ENCODE peak calls at places on chromosomes 13 and 19, in ten cellular contexts. One of them, this sample, is unnamed.
A peak's percentile ranks its signal among the peaks of the same experiment; 100 is the strongest.

GRCh38 chr13:33628662-33629061 is 189.3 kb upstream of the RFC3 start:
- DNase-seq in A549: no peak
- DNase-seq in amniotic stem cell: no peak
- DNase-seq in GM12891: no peak
- DNase-seq in fibroblast of lung: no peak
- DNase-seq in Calu3: no peak
- DNase-seq in NCI-H2171 treated with DMSO at 0.1 percent for 48 hours: peak; percentile 13
- DNase-seq in NB4: no peak
- DNase-seq in HCT116: no peak
- DNase-seq in mucosa of descending colon: no peak
- DNase-seq in this sample: no peak

GRCh38 chr19:39070888-39071287 is 13.3 kb upstream of the ACP7 start:
- DNase-seq in amniotic stem cell: no peak
- DNase-seq in mucosa of descending colon: no peak
- DNase-seq in NB4: no peak
- DNase-seq in HCT116: no peak
- DNase-seq in Calu3: no peak
- DNase-seq in GM12891: no peak
- DNase-seq in NCI-H2171 treated with DMSO at 0.1 percent for 48 hours: no peak
- DNase-seq in fibroblast of lung: peak; percentile 18
- DNase-seq in A549: no peak
- DNase-seq in this sample: peak; percentile 20

GRCh38 chr13:114100446-114101320 is 31.7 kb downstream of the RASA3 start:
- DNase-seq in Calu3: no peak
- DNase-seq in fibroblast of lung: peak; percentile 21
- DNase-seq in A549: no peak
- DNase-seq in NCI-H2171 treated with DMSO at 0.1 percent for 48 hours: no peak
- DNase-seq in amniotic stem cell: no peak
- DNase-seq in mucosa of descending colon: peak; percentile 48
- DNase-seq in NB4: no peak
- DNase-seq in GM12891: peak; percentile 66
- DNase-seq in HCT116: no peak
- DNase-seq in this sample: no peak

GRCh38 chr19:575527-576506 is 3.4 kb downstream of the BSG start:
- DNase-seq in A549: no peak
- DNase-seq in GM12891: no peak
- DNase-seq in HCT116: no peak
- DNase-seq in Calu3: no peak
- DNase-seq in NCI-H2171 treated with DMSO at 0.1 percent for 48 hours: no peak
- DNase-seq in fibroblast of lung: peak; percentile 68
- DNase-seq in NB4: peak; percentile 29
- DNase-seq in amniotic stem cell: no peak
- DNase-seq in mucosa of descending colon: no peak
- DNase-seq in this sample: no peak

GRCh38 chr13:86383561-86383960 is 584.3 kb upstream of the SLITRK6 start:
- DNase-seq in A549: no peak
- DNase-seq in Calu3: no peak
- DNase-seq in fibroblast of lung: no peak
- DNase-seq in amniotic stem cell: no peak
- DNase-seq in NCI-H2171 treated with DMSO at 0.1 percent for 48 hours: no peak
- DNase-seq in mucosa of descending colon: no peak
- DNase-seq in HCT116: no peak
- DNase-seq in NB4: no peak
- DNase-seq in GM12891: no peak
- DNase-seq in this sample: no peak

GRCh38 chr13:98207411-98207810 is 30.3 kb upstream of the RNF113B start:
- DNase-seq in NCI-H2171 treated with DMSO at 0.1 percent for 48 hours: no peak
- DNase-seq in mucosa of descending colon: no peak
- DNase-seq in GM12891: no peak
- DNase-seq in amniotic stem cell: no peak
- DNase-seq in A549: no peak
- DNase-seq in HCT116: no peak
- DNase-seq in fibroblast of lung: peak; percentile 70
- DNase-seq in NB4: no peak
- DNase-seq in Calu3: peak; percentile 7
- DNase-seq in this sample: no peak

GRCh38 chr13:21134475-21134874 is 41.9 kb downstream of the SKA3 start:
- DNase-seq in Calu3: no peak
- DNase-seq in amniotic stem cell: no peak
- DNase-seq in GM12891: no peak
- DNase-seq in HCT116: no peak
- DNase-seq in mucosa of descending colon: no peak
- DNase-seq in fibroblast of lung: no peak
- DNase-seq in A549: no peak
- DNase-seq in NB4: no peak
- DNase-seq in NCI-H2171 treated with DMSO at 0.1 percent for 48 hours: no peak
- DNase-seq in this sample: no peak

GRCh38 chr13:93409001-93409400 is 182.4 kb downstream of the GPC6 start:
- DNase-seq in mucosa of descending colon: no peak
- DNase-seq in NCI-H2171 treated with DMSO at 0.1 percent for 48 hours: no peak
- DNase-seq in Calu3: no peak
- DNase-seq in A549: no peak
- DNase-seq in GM12891: no peak
- DNase-seq in HCT116: no peak
- DNase-seq in amniotic stem cell: no peak
- DNase-seq in NB4: no peak
- DNase-seq in fibroblast of lung: peak; percentile 47
- DNase-seq in this sample: no peak

GRCh38 chr19:7897289-7897688 is 6.4 kb upstream of the MAP2K7 start:
- DNase-seq in amniotic stem cell: no peak
- DNase-seq in GM12891: no peak
- DNase-seq in Calu3: no peak
- DNase-seq in mucosa of descending colon: no peak
- DNase-seq in fibroblast of lung: no peak
- DNase-seq in NB4: peak; percentile 54
- DNase-seq in A549: no peak
- DNase-seq in NCI-H2171 treated with DMSO at 0.1 percent for 48 hours: no peak
- DNase-seq in HCT116: no peak
- DNase-seq in this sample: no peak

GRCh38 chr13:44904982-44905381 is 84.3 kb downstream of the NUFIP1 start:
- DNase-seq in GM12891: no peak
- DNase-seq in Calu3: no peak
- DNase-seq in NB4: no peak
- DNase-seq in HCT116: no peak
- DNase-seq in amniotic stem cell: peak; percentile 62
- DNase-seq in NCI-H2171 treated with DMSO at 0.1 percent for 48 hours: no peak
- DNase-seq in mucosa of descending colon: peak; percentile 51
- DNase-seq in fibroblast of lung: peak; percentile 98
- DNase-seq in A549: peak; percentile 32
- DNase-seq in this sample: no peak

GRCh38 chr13:41520699-41521630 is 63.6 kb downstream of the RGCC start:
- DNase-seq in NCI-H2171 treated with DMSO at 0.1 percent for 48 hours: no peak
- DNase-seq in mucosa of descending colon: no peak
- DNase-seq in HCT116: no peak
- DNase-seq in fibroblast of lung: peak; percentile 19
- DNase-seq in NB4: peak; percentile 27
- DNase-seq in GM12891: no peak
- DNase-seq in Calu3: no peak
- DNase-seq in A549: no peak
- DNase-seq in amniotic stem cell: no peak
- DNase-seq in this sample: no peak

GRCh38 chr13:69101841-69102240 is 1005.8 kb upstream of the ATXN8OS start:
- DNase-seq in fibroblast of lung: no peak
- DNase-seq in mucosa of descending colon: no peak
- DNase-seq in amniotic stem cell: no peak
- DNase-seq in NB4: no peak
- DNase-seq in GM12891: no peak
- DNase-seq in NCI-H2171 treated with DMSO at 0.1 percent for 48 hours: no peak
- DNase-seq in A549: no peak
- DNase-seq in Calu3: no peak
- DNase-seq in HCT116: no peak
- DNase-seq in this sample: no peak

GRCh38 chr13:55229906-55230569 is 1910.7 kb upstream of the PRR20A start:
- DNase-seq in mucosa of descending colon: no peak
- DNase-seq in amniotic stem cell: no peak
- DNase-seq in HCT116: no peak
- DNase-seq in GM12891: no peak
- DNase-seq in Calu3: no peak
- DNase-seq in A549: no peak
- DNase-seq in NB4: no peak
- DNase-seq in NCI-H2171 treated with DMSO at 0.1 percent for 48 hours: no peak
- DNase-seq in fibroblast of lung: no peak
- DNase-seq in this sample: no peak

GRCh38 chr19:39084732-39085080 is 538 bp downstream of the ACP7 start:
- DNase-seq in Calu3: no peak
- DNase-seq in HCT116: no peak
- DNase-seq in mucosa of descending colon: no peak
- DNase-seq in A549: no peak
- DNase-seq in fibroblast of lung: no peak
- DNase-seq in NB4: no peak
- DNase-seq in amniotic stem cell: no peak
- DNase-seq in GM12891: no peak
- DNase-seq in NCI-H2171 treated with DMSO at 0.1 percent for 48 hours: no peak
- DNase-seq in this sample: no peak

GRCh38 chr13:26973946-26974345 is 197.7 kb downstream of the USP12 start:
- DNase-seq in A549: no peak
- DNase-seq in NB4: no peak
- DNase-seq in mucosa of descending colon: no peak
- DNase-seq in HCT116: no peak
- DNase-seq in Calu3: no peak
- DNase-seq in GM12891: no peak
- DNase-seq in amniotic stem cell: no peak
- DNase-seq in fibroblast of lung: no peak
- DNase-seq in NCI-H2171 treated with DMSO at 0.1 percent for 48 hours: no peak
- DNase-seq in this sample: no peak

GRCh38 chr19:45179063-45179847 is 671 bp downstream of the BLOC1S3 start:
- DNase-seq in mucosa of descending colon: peak; percentile 73
- DNase-seq in amniotic stem cell: no peak
- DNase-seq in fibroblast of lung: peak; percentile 45
- DNase-seq in GM12891: no peak
- DNase-seq in HCT116: no peak
- DNase-seq in NCI-H2171 treated with DMSO at 0.1 percent for 48 hours: no peak
- DNase-seq in A549: no peak
- DNase-seq in NB4: peak; percentile 41
- DNase-seq in Calu3: peak; percentile 66
- DNase-seq in this sample: no peak

GRCh38 chr13:52377898-52378297 is 28.1 kb downstream of the THSD1 start:
- DNase-seq in amniotic stem cell: no peak
- DNase-seq in GM12891: no peak
- DNase-seq in mucosa of descending colon: no peak
- DNase-seq in HCT116: no peak
- DNase-seq in Calu3: no peak
- DNase-seq in A549: no peak
- DNase-seq in NB4: no peak
- DNase-seq in fibroblast of lung: no peak
- DNase-seq in NCI-H2171 treated with DMSO at 0.1 percent for 48 hours: no peak
- DNase-seq in this sample: no peak

GRCh38 chr19:41310031-41310831 is at the start of gene CCDC97:
- DNase-seq in NCI-H2171 treated with DMSO at 0.1 percent for 48 hours: peak; percentile 93
- DNase-seq in A549: peak; percentile 99
- DNase-seq in GM12891: peak; percentile 91
- DNase-seq in HCT116: peak; percentile 75
- DNase-seq in fibroblast of lung: peak; percentile 83
- DNase-seq in NB4: peak; percentile 81
- DNase-seq in Calu3: peak; percentile 90
- DNase-seq in mucosa of descending colon: peak; percentile 92
- DNase-seq in amniotic stem cell: peak; percentile 40
- DNase-seq in this sample: no peak

GRCh38 chr19:10112037-10112751 is 701 bp downstream of the P2RY11 start:
- DNase-seq in HCT116: no peak
- DNase-seq in GM12891: no peak
- DNase-seq in fibroblast of lung: no peak
- DNase-seq in mucosa of descending colon: peak; percentile 57
- DNase-seq in amniotic stem cell: no peak
- DNase-seq in NB4: peak; percentile 94
- DNase-seq in NCI-H2171 treated with DMSO at 0.1 percent for 48 hours: peak; percentile 9
- DNase-seq in A549: no peak
- DNase-seq in Calu3: no peak
- DNase-seq in this sample: no peak

GRCh38 chr19:8251025-8251472 is 41.9 kb downstream of the CERS4 start:
- DNase-seq in fibroblast of lung: peak; percentile 55
- DNase-seq in GM12891: no peak
- DNase-seq in A549: no peak
- DNase-seq in amniotic stem cell: no peak
- DNase-seq in Calu3: peak; percentile 28
- DNase-seq in mucosa of descending colon: no peak
- DNase-seq in NCI-H2171 treated with DMSO at 0.1 percent for 48 hours: no peak
- DNase-seq in NB4: peak; percentile 27
- DNase-seq in HCT116: no peak
- DNase-seq in this sample: no peak

This sample was measured in smooth muscle cell of the brain vasculature.